ENCODE peak calls at places on chromosomes 13 and 19, in eight cellular contexts. One of them, this sample, is unnamed.

GRCh38 chr13:33799950-33800592 is 17.9 kb upstream of the RFC3 start:
- DNase-seq in AG10803: peak; percentile 53
- DNase-seq in lower leg skin: no peak
- DNase-seq in GM12864: no peak
- DNase-seq in body of pancreas: no peak
- DNase-seq in choroid plexus epithelial cell: peak; percentile 79
- DNase-seq in CD4-positive, alpha-beta T cell: no peak
- DNase-seq in ACHN: peak; percentile 40
- DNase-seq in this sample: peak; percentile 53

GRCh38 chr13:101139076-101139475 is 277.2 kb downstream of the NALCN start:
- DNase-seq in AG10803: peak; percentile 14
- DNase-seq in ACHN: no peak
- DNase-seq in lower leg skin: no peak
- DNase-seq in body of pancreas: no peak
- DNase-seq in CD4-positive, alpha-beta T cell: no peak
- DNase-seq in GM12864: no peak
- DNase-seq in choroid plexus epithelial cell: peak; percentile 20
- DNase-seq in this sample: peak; percentile 28

GRCh38 chr19:33488826-33489225 is 32.8 kb downstream of the PEPD start:
- DNase-seq in body of pancreas: no peak
- DNase-seq in choroid plexus epithelial cell: no peak
- DNase-seq in lower leg skin: no peak
- DNase-seq in AG10803: no peak
- DNase-seq in GM12864: no peak
- DNase-seq in ACHN: no peak
- DNase-seq in CD4-positive, alpha-beta T cell: no peak
- DNase-seq in this sample: no peak

GRCh38 chr13:33441015-33441414 is 155.5 kb upstream of the STARD13 start:
- DNase-seq in choroid plexus epithelial cell: peak; percentile 59
- DNase-seq in lower leg skin: no peak
- DNase-seq in GM12864: no peak
- DNase-seq in AG10803: peak; percentile 24
- DNase-seq in ACHN: peak; percentile 45
- DNase-seq in body of pancreas: peak; percentile 38
- DNase-seq in CD4-positive, alpha-beta T cell: no peak
- DNase-seq in this sample: no peak

GRCh38 chr19:16893686-16893990 is 4.8 kb downstream of the F2RL3 start:
- DNase-seq in AG10803: no peak
- DNase-seq in body of pancreas: no peak
- DNase-seq in CD4-positive, alpha-beta T cell: no peak
- DNase-seq in lower leg skin: no peak
- DNase-seq in GM12864: no peak
- DNase-seq in choroid plexus epithelial cell: no peak
- DNase-seq in ACHN: no peak
- DNase-seq in this sample: no peak

GRCh38 chr13:49838989-49839388 is 46.5 kb upstream of the KPNA3 start:
- DNase-seq in CD4-positive, alpha-beta T cell: no peak
- DNase-seq in ACHN: no peak
- DNase-seq in body of pancreas: no peak
- DNase-seq in AG10803: no peak
- DNase-seq in lower leg skin: no peak
- DNase-seq in GM12864: no peak
- DNase-seq in choroid plexus epithelial cell: no peak
- DNase-seq in this sample: no peak

GRCh38 chr19:10544753-10545251 is 1.1 kb downstream of the ATG4D start:
- DNase-seq in ACHN: no peak
- DNase-seq in AG10803: no peak
- DNase-seq in GM12864: no peak
- DNase-seq in CD4-positive, alpha-beta T cell: no peak
- DNase-seq in choroid plexus epithelial cell: no peak
- DNase-seq in lower leg skin: no peak
- DNase-seq in body of pancreas: peak; percentile 27
- DNase-seq in this sample: no peak

GRCh38 chr19:31223805-31224534 is 125.3 kb downstream of the TSHZ3 start:
- DNase-seq in GM12864: no peak
- DNase-seq in AG10803: peak; percentile 98
- DNase-seq in ACHN: no peak
- DNase-seq in choroid plexus epithelial cell: peak; percentile 90
- DNase-seq in lower leg skin: no peak
- DNase-seq in CD4-positive, alpha-beta T cell: no peak
- DNase-seq in body of pancreas: no peak
- DNase-seq in this sample: peak; percentile 79

GRCh38 chr19:58332697-58333096 is 5.9 kb downstream of the ZSCAN22 start:
- DNase-seq in CD4-positive, alpha-beta T cell: no peak
- DNase-seq in choroid plexus epithelial cell: no peak
- DNase-seq in GM12864: no peak
- DNase-seq in lower leg skin: no peak
- DNase-seq in AG10803: no peak
- DNase-seq in ACHN: no peak
- DNase-seq in body of pancreas: no peak
- DNase-seq in this sample: no peak

GRCh38 chr13:49759503-49759902 is 33.0 kb downstream of the KPNA3 start:
- DNase-seq in AG10803: peak; percentile 13
- DNase-seq in choroid plexus epithelial cell: peak; percentile 53
- DNase-seq in GM12864: peak; percentile 5
- DNase-seq in body of pancreas: no peak
- DNase-seq in lower leg skin: no peak
- DNase-seq in ACHN: no peak
- DNase-seq in CD4-positive, alpha-beta T cell: no peak
- DNase-seq in this sample: no peak

GRCh38 chr19:35213678-35214632 is 14.6 kb downstream of the FAM187B start:
- DNase-seq in CD4-positive, alpha-beta T cell: peak; percentile 64
- DNase-seq in lower leg skin: peak; percentile 87
- DNase-seq in body of pancreas: peak; percentile 56
- DNase-seq in AG10803: peak; percentile 45
- DNase-seq in GM12864: peak; percentile 80
- DNase-seq in choroid plexus epithelial cell: peak; percentile 88
- DNase-seq in ACHN: peak; percentile 59
- DNase-seq in this sample: no peak

GRCh38 chr13:100495455-100495854 is 93.1 kb downstream of the GGACT start:
- DNase-seq in AG10803: no peak
- DNase-seq in body of pancreas: no peak
- DNase-seq in ACHN: no peak
- DNase-seq in choroid plexus epithelial cell: no peak
- DNase-seq in GM12864: no peak
- DNase-seq in CD4-positive, alpha-beta T cell: no peak
- DNase-seq in lower leg skin: no peak
- DNase-seq in this sample: no peak

GRCh38 chr13:40963927-40964326 is 55.2 kb downstream of the ELF1 start:
- DNase-seq in lower leg skin: no peak
- DNase-seq in GM12864: no peak
- DNase-seq in body of pancreas: no peak
- DNase-seq in ACHN: peak; percentile 42
- DNase-seq in AG10803: peak; percentile 30
- DNase-seq in choroid plexus epithelial cell: peak; percentile 66
- DNase-seq in CD4-positive, alpha-beta T cell: no peak
- DNase-seq in this sample: peak; percentile 17

GRCh38 chr19:10289836-10290438 is at the start of gene ICAM5:
- DNase-seq in choroid plexus epithelial cell: peak; percentile 48
- DNase-seq in body of pancreas: no peak
- DNase-seq in AG10803: no peak
- DNase-seq in ACHN: peak; percentile 17
- DNase-seq in GM12864: no peak
- DNase-seq in lower leg skin: no peak
- DNase-seq in CD4-positive, alpha-beta T cell: no peak
- DNase-seq in this sample: peak; percentile 50

GRCh38 chr19:55173717-55174409 is 6.2 kb downstream of the SYT5 start:
- DNase-seq in lower leg skin: no peak
- DNase-seq in choroid plexus epithelial cell: peak; percentile 59
- DNase-seq in ACHN: peak; percentile 80
- DNase-seq in AG10803: peak; percentile 73
- DNase-seq in GM12864: no peak
- DNase-seq in body of pancreas: peak; percentile 38
- DNase-seq in CD4-positive, alpha-beta T cell: no peak
- DNase-seq in this sample: peak; percentile 94

GRCh38 chr13:113666951-113667701 is at the start of gene GRK1:
- DNase-seq in choroid plexus epithelial cell: no peak
- DNase-seq in CD4-positive, alpha-beta T cell: no peak
- DNase-seq in AG10803: no peak
- DNase-seq in ACHN: no peak
- DNase-seq in body of pancreas: no peak
- DNase-seq in lower leg skin: no peak
- DNase-seq in GM12864: no peak
- DNase-seq in this sample: no peak

GRCh38 chr13:28819748-28820098 is 416 bp upstream of the MTUS2 start:
- DNase-seq in GM12864: no peak
- DNase-seq in ACHN: peak; percentile 48
- DNase-seq in choroid plexus epithelial cell: peak; percentile 55
- DNase-seq in body of pancreas: peak; percentile 55
- DNase-seq in lower leg skin: no peak
- DNase-seq in CD4-positive, alpha-beta T cell: peak; percentile 6
- DNase-seq in AG10803: peak; percentile 16
- DNase-seq in this sample: peak; percentile 88

GRCh38 chr13:99269627-99270252 is 11.6 kb upstream of the GPR18 start:
- DNase-seq in lower leg skin: no peak
- DNase-seq in body of pancreas: no peak
- DNase-seq in GM12864: no peak
- DNase-seq in ACHN: peak; percentile 59
- DNase-seq in CD4-positive, alpha-beta T cell: no peak
- DNase-seq in AG10803: peak; percentile 74
- DNase-seq in choroid plexus epithelial cell: peak; percentile 87
- DNase-seq in this sample: peak; percentile 61

GRCh38 chr19:46746281-46746965 is at the start of gene STRN4:
- DNase-seq in AG10803: peak; percentile 44
- DNase-seq in CD4-positive, alpha-beta T cell: peak; percentile 30
- DNase-seq in choroid plexus epithelial cell: no peak
- DNase-seq in ACHN: peak; percentile 49
- DNase-seq in lower leg skin: no peak
- DNase-seq in GM12864: no peak
- DNase-seq in body of pancreas: no peak
- DNase-seq in this sample: peak; percentile 98

GRCh38 chr13:20412761-20413355 is 112.8 kb downstream of the CRYL1 start:
- DNase-seq in CD4-positive, alpha-beta T cell: no peak
- DNase-seq in ACHN: no peak
- DNase-seq in GM12864: no peak
- DNase-seq in body of pancreas: no peak
- DNase-seq in choroid plexus epithelial cell: no peak
- DNase-seq in lower leg skin: no peak
- DNase-seq in AG10803: no peak
- DNase-seq in this sample: no peak

GRCh38 chr13:99329477-99329876 is 22.3 kb upstream of the GPR183 start:
- DNase-seq in lower leg skin: no peak
- DNase-seq in CD4-positive, alpha-beta T cell: no peak
- DNase-seq in body of pancreas: no peak
- DNase-seq in AG10803: no peak
- DNase-seq in ACHN: no peak
- DNase-seq in choroid plexus epithelial cell: no peak
- DNase-seq in GM12864: no peak
- DNase-seq in this sample: no peak

GRCh38 chr19:35350591-35350990 is 2.9 kb downstream of the FFAR1 start:
- DNase-seq in choroid plexus epithelial cell: no peak
- DNase-seq in GM12864: no peak
- DNase-seq in AG10803: no peak
- DNase-seq in CD4-positive, alpha-beta T cell: no peak
- DNase-seq in ACHN: no peak
- DNase-seq in lower leg skin: no peak
- DNase-seq in body of pancreas: no peak
- DNase-seq in this sample: no peak

GRCh38 chr13:37515226-37515625 is 83.3 kb downstream of the POSTN start:
- DNase-seq in body of pancreas: no peak
- DNase-seq in GM12864: no peak
- DNase-seq in choroid plexus epithelial cell: no peak
- DNase-seq in lower leg skin: no peak
- DNase-seq in ACHN: no peak
- DNase-seq in CD4-positive, alpha-beta T cell: no peak
- DNase-seq in AG10803: peak; percentile 54
- DNase-seq in this sample: no peak

This sample was measured in GM03348.